ENCODE peak calls at places on chromosomes 4 and X, in five cellular contexts. K is suprapubic skin; T is ovary; R is naive thymus-derived CD4-positive, alpha-beta T cell; C is uterus. D is an unnamed sample.

GRCh38 chr4:158202475-158202874 is 7.8 kb upstream of the TMEM144 start:
- DNase-seq in T (no peak), K (no peak), R (no peak), C (no peak), D (no peak)

GRCh38 chr4:146520894-146521542 is 722 bp downstream of the SLC10A7 start:
- DNase-seq in K (no peak), R (peak; percentile 39), T (no peak), C (no peak), D (peak; percentile 24)

GRCh38 chr4:165184220-165184619 is 23.1 kb upstream of the KLHL2 start:
- DNase-seq in T (no peak), R (no peak), C (no peak), K (no peak), D (no peak)

GRCh38 chrX:65750674-65751469 is 83.4 kb downstream of the MSN start:
- DNase-seq in T (no peak), C (no peak), K (no peak), R (no peak), D (peak; percentile 56)

GRCh38 chr4:74540193-74540592 is 95.3 kb downstream of the AREG start:
- DNase-seq in K (no peak), C (no peak), T (no peak), R (no peak), D (no peak)

GRCh38 chrX:75106772-75107171 is 49.3 kb downstream of the ABCB7 start:
- DNase-seq in R (no peak), T (no peak), C (no peak), K (no peak), D (no peak)

GRCh38 chr4:1002131-1002630 is 9.0 kb upstream of the SLC26A1 start:
- DNase-seq in T (peak; percentile 79), C (peak; percentile 54), K (no peak), R (no peak), D (no peak)

GRCh38 chr4:93764647-93765246 is 63.8 kb upstream of the ATOH1 start:
- DNase-seq in T (no peak), C (no peak), R (no peak), K (no peak), D (no peak)

GRCh38 chr4:121711263-121712000 is 14.7 kb upstream of the ANXA5 start:
- DNase-seq in C (peak; percentile 92), R (no peak), K (peak; percentile 88), T (peak; percentile 92), D (no peak)

GRCh38 chr4:81562093-81562492 is 90.4 kb upstream of the RASGEF1B start:
- DNase-seq in R (peak; percentile 40), K (no peak), T (no peak), C (no peak), D (no peak)

GRCh38 chr4:94457692-94458106 is 6.0 kb downstream of the PDLIM5 start:
- DNase-seq in T (no peak), C (no peak), R (no peak), K (no peak), D (no peak)

GRCh38 chr4:101599620-101600019 is 190.9 kb upstream of the BANK1 start:
- DNase-seq in K (no peak), T (no peak), R (no peak), C (no peak), D (no peak)

GRCh38 chr4:66216252-66216651 is 546.0 kb upstream of the EPHA5 start:
- DNase-seq in C (no peak), K (no peak), T (no peak), R (no peak), D (no peak)

GRCh38 chrX:139905041-139905440 is 27.8 kb downstream of the ATP11C start:
- DNase-seq in C (no peak), T (no peak), K (no peak), R (no peak), D (no peak)

GRCh38 chr4:40525811-40526598 is 103.7 kb downstream of the RBM47 start:
- DNase-seq in K (no peak), C (peak; percentile 28), T (no peak), R (no peak), D (no peak)

GRCh38 chr4:13542577-13543042 is 1.7 kb downstream of the NKX3-2 start:
- DNase-seq in K (no peak), C (no peak), R (no peak), T (no peak), D (no peak)

GRCh38 chrX:131802836-131803626 is 220.1 kb upstream of the STK26 start:
- DNase-seq in T (peak; percentile 78), R (no peak), C (peak; percentile 76), K (no peak), D (peak; percentile 83)

GRCh38 chr4:158384407-158384806 is 137.3 kb upstream of the RXFP1 start:
- DNase-seq in K (no peak), C (no peak), T (no peak), R (no peak), D (no peak)

GRCh38 chr4:138114434-138114833 is 127.7 kb downstream of the SLC7A11 start:
- DNase-seq in C (no peak), T (no peak), R (no peak), K (no peak), D (no peak)

GRCh38 chr4:183182873-183183725 is 84.0 kb downstream of the WWC2 start:
- DNase-seq in K (no peak), T (peak; percentile 47), R (no peak), C (peak; percentile 22), D (peak; percentile 4)

GRCh38 chrX:10755477-10756334 is 135.3 kb upstream of the MID1 start:
- DNase-seq in K (no peak), R (no peak), C (peak; percentile 24), T (no peak), D (no peak)

DNA sequence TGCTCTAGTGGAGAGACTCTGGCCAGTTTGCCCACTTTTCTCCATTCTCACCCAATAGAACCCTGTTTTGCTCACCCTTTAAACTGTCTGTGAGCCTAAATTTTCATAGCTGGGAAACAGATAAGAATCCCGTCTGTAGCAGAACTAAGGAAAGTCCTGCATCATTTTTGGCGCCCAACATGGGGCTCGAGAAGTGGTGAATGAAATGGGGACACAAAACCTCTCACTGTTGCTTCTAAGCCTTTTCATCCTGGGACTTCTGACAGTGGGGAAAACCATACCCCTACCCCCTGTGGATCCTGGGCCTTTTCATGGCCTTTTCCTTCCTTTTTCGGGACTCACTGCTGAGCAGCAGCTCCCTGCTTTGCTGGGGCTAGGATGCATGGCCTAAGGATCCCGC is 189.9 kb downstream of the INPP4B start:
- DNase-seq in T (no peak), R (no peak), C (no peak), K (no peak), D (peak; percentile 21)
- H3K9me3 ChIP-seq in T (peaks cover 8% of the 10 kb centered on the region), R (peaks cover 32% of the 10 kb centered on the region), C (peaks cover 31% of the 10 kb centered on the region), K (peaks cover 42% of the 10 kb centered on the region), D (peaks cover 20% of the 10 kb centered on the region)

DNA sequence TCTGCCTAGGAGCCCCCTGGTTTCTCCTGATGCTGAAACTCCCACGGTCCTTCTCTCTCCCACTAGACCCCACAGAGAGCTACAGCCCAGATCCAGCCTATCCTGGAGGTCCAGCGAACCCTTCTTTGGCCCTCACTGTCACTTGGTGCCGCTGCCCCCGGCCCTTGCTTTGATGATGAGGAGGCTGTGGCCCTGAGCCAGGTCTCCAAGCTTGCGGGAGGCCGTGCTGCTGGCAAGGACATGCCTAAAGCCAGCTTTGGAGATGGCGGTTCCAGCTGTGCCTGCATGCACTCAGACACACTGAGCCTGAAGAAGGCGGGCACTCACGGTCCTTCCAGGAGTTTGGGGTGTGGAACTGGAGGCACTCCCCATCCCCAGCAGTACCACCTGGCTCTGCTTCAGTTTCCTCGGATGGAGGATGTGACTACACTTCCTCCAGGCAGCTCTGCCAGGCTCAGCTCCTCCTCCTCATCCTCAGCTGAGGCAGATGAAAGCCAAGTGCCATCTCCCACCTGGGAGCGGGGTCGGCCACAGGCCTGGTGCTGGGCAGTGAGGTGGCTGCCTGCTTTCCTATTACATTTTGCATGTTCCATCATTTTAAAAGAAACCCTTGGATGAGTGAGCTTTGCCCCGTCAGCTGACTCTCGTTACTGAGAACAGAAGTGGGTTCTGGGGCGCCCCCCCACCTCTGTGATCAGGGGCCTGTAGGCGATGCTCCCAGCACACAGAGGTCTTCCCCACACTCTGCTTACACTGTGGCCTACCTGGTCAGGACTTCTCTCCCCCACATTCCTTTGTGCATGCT is 9.0 kb downstream of the TNIP2 start:
- DNase-seq in T (no peak), R (no peak), K (no peak), C (no peak), D (no peak)
- H3K4me1 ChIP-seq in T (peaks cover 9% of the 10 kb centered on the region), R (peaks cover 24% of the 10 kb centered on the region), K (peaks cover 27% of the 10 kb centered on the region), C (no peaks in the 10 kb centered on the region), D (peaks cover 29% of the 10 kb centered on the region)

DNA sequence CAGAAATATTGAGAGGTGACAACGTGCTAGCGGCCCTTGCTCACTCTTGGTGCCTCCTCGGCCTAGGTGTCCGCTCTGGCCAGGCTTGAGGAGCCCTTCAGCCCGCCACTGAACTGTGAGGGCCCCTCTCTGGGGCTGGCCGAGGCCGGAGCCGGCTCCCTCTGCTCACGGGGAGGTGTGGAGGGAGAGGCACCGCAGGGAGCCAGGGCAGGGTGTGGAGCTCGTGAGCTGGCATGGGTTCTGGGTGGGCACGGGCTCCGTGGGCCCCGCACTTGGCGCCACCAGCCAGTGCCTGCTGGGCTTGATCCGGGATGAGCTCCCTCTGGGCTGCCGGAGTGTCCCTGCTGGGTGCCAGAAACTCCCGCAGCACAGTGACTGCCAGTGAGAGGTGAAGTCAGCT is 16.0 kb upstream of the VAMP7 start:
- DNase-seq in T (no peak), C (no peak), K (no peak), R (no peak), D (no peak)
- H3K9me3 ChIP-seq in T (no peaks in the 10 kb centered on the region), C (no peaks in the 10 kb centered on the region), K (peaks cover 4% of the 10 kb centered on the region), R (no peaks in the 10 kb centered on the region), D (no peaks in the 10 kb centered on the region)

DNA sequence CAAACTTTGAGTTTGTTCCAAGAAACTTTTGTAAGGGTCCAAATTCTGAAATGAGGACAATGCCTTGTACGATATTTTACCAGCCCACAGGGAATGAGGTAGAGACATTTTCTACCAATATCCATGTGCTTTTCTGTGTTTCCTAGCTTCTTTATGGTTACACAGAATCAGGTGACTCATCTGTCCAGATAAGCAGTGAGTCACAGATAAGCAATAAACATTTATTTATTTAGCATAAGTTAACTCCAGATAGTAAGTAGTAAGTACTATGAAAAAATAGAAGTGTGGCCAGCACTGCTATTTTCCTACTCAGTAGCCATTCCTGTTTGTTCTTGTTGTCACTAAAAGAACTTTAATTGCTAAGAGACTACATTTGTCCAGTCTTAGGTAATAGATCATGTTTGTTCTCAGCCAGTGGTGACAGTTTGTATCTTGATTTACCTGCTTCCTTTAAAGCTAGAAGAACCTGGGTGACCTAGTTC is 7.4 kb downstream of the AFF1 start:
- DNase-seq in R (no peak), K (no peak), T (no peak), C (no peak), D (no peak)
- H3K4me1 ChIP-seq in R (peaks cover 17% of the 10 kb centered on the region), K (peaks cover 60% of the 10 kb centered on the region), T (peaks cover 2% of the 10 kb centered on the region), C (no peaks in the 10 kb centered on the region), D (peaks cover 67% of the 10 kb centered on the region)

GRCh38 chrX:40318796-40319195 is 221.0 kb upstream of the BCOR start:
- DNase-seq in K (no peak), R (no peak), T (no peak), C (no peak), D (no peak)

GRCh38 chrX:40316502-40316901 is 218.7 kb upstream of the BCOR start:
- DNase-seq in R (no peak), T (no peak), K (no peak), C (no peak), D (no peak)

GRCh38 chrX:40320819-40321218 is 223.1 kb upstream of the BCOR start:
- DNase-seq in T (no peak), K (no peak), C (no peak), R (no peak), D (no peak)

GRCh38 chrX:40314070-40314469 is 216.3 kb upstream of the BCOR start:
- DNase-seq in R (no peak), K (no peak), T (no peak), C (no peak), D (no peak)

GRCh38 chrX:40318076-40318475 is 220.3 kb upstream of the BCOR start:
- DNase-seq in K (no peak), C (no peak), T (no peak), R (no peak), D (no peak)
- H3K9me3 ChIP-seq in K (no peaks in the 10 kb centered on the region), C (peaks cover 4% of the 10 kb centered on the region), T (no peaks in the 10 kb centered on the region), R (no peaks in the 10 kb centered on the region), D (no peaks in the 10 kb centered on the region)

GRCh38 chr4:141905751-141906150 is 269.4 kb downstream of the IL15 start:
- DNase-seq in T (no peak), C (no peak), R (no peak), K (no peak), D (no peak)
- H3K4me1 ChIP-seq in T (no peaks in the 10 kb centered on the region), C (no peaks in the 10 kb centered on the region), R (no peaks in the 10 kb centered on the region), K (no peaks in the 10 kb centered on the region), D (no peaks in the 10 kb centered on the region)

D was measured in CD4-positive, alpha-beta memory T cell.